ENCODE peak calls at places on chromosome 9, in four cellular contexts. N is GM23338, U is GM12865, Q is PC-3. J is an unnamed sample.

GRCh38 chr9:116149844-116150243 is 3.7 kb upstream of the PAPPA start:
- DNase-seq in Q (peak; percentile 42), U (peak; percentile 23), N (peak; percentile 76), J (peak; percentile 48)

GRCh38 chr9:111839387-111839786 is 44.6 kb upstream of the SHOC1 start:
- DNase-seq in N (no peak), U (peak; percentile 77), Q (peak; percentile 27), J (no peak)

GRCh38 chr9:130696139-130696650 is 2.6 kb downstream of the EXOSC2 start:
- DNase-seq in N (no peak), Q (no peak), U (no peak), J (no peak)

GRCh38 chr9:131713016-131713415 is 26.9 kb downstream of the RAPGEF1 start:
- DNase-seq in N (no peak), Q (no peak), U (no peak), J (no peak)

GRCh38 chr9:38622083-38622674 is 1.8 kb upstream of the ANKRD18A start:
- DNase-seq in U (no peak), Q (peak; percentile 59), N (peak; percentile 65), J (peak; percentile 68)

GRCh38 chr9:134833294-134833880 is 47.2 kb upstream of the FCN2 start:
- DNase-seq in N (no peak), U (no peak), Q (no peak), J (no peak)

GRCh38 chr9:131951905-131952304 is 127.8 kb downstream of the MED27 start:
- DNase-seq in U (no peak), Q (no peak), N (no peak), J (no peak)

GRCh38 chr9:114078021-114078780 is at the start of gene AMBP:
- DNase-seq in Q (no peak), U (no peak), N (peak; percentile 41), J (peak; percentile 65)

GRCh38 chr9:94149696-94150095 is 65.4 kb downstream of the PTPDC1 start:
- DNase-seq in Q (no peak), N (no peak), U (no peak), J (no peak)

GRCh38 chr9:89226076-89226475 is 47.5 kb upstream of the SHC3 start:
- DNase-seq in U (no peak), N (peak; percentile 83), Q (no peak), J (no peak)

GRCh38 chr9:125760537-125760936 is 13.4 kb downstream of the PBX3 start:
- DNase-seq in U (no peak), Q (no peak), N (no peak), J (no peak)

GRCh38 chr9:109117856-109118801 is 1.6 kb downstream of the TMEM245 start:
- DNase-seq in Q (peak; percentile 88), U (no peak), N (peak; percentile 34), J (peak; percentile 90)

GRCh38 chr9:88312517-88313103 is 75.6 kb upstream of the SPIN1 start:
- DNase-seq in Q (no peak), U (no peak), N (no peak), J (no peak)

GRCh38 chr9:133236291-133237071 is 27.4 kb upstream of the OBP2B start:
- DNase-seq in U (no peak), Q (no peak), N (no peak), J (peak; percentile 14)

GRCh38 chr9:84239341-84239740 is 101.2 kb downstream of the SLC28A3 start:
- DNase-seq in N (no peak), Q (no peak), U (no peak), J (peak; percentile 73)

GRCh38 chr9:33835625-33836260 is 18.8 kb downstream of the UBE2R2 start:
- DNase-seq in Q (no peak), N (no peak), U (no peak), J (no peak)

GRCh38 chr9:37187269-37187668 is 66.9 kb downstream of the ZCCHC7 start:
- DNase-seq in U (peak; percentile 78), N (no peak), Q (no peak), J (no peak)

GRCh38 chr9:136539427-136540412 is 6.1 kb downstream of the NOTCH1 start:
- DNase-seq in N (peak; percentile 70), U (peak; percentile 92), Q (peak; percentile 94), J (peak; percentile 95)

GRCh38 chr9:76302947-76303550 is 91.2 kb downstream of the RFK start:
- DNase-seq in N (peak; percentile 82), Q (peak; percentile 39), U (peak; percentile 59), J (peak; percentile 67)

GRCh38 chr9:132572921-132573320 is 9.5 kb upstream of the BARHL1 start:
- DNase-seq in U (no peak), Q (peak; percentile 1), N (peak; percentile 64), J (peak; percentile 27)

GRCh38 chr9:89701221-89701798 is 96.5 kb downstream of the GADD45G start:
- DNase-seq in Q (no peak), U (peak; percentile 86), N (no peak), J (no peak)

GRCh38 chr9:109781541-109782197 is 1.7 kb downstream of the PALM2AKAP2 start:
- DNase-seq in N (no peak), U (no peak), Q (no peak), J (no peak)

GRCh38 chr9:124222918-124223720 is 34.6 kb upstream of the NEK6 start:
- DNase-seq in U (no peak), Q (peak; percentile 82), N (no peak), J (peak; percentile 41)

J was measured in kidney tubule cell.